ENCODE peak calls at places on chromosomes 7 and 10, in six cellular contexts. R, S, V, W, Z and X are unnamed samples.

GRCh38 chr7:879093-879492 is 2.7 kb downstream of the GET4 start:
- DNase-seq in S (no peak), Z (no peak), R (no peak), V (no peak), W (no peak), X (no peak)

GRCh38 chr7:143447500-143447899 is 4.2 kb downstream of the TAS2R60 start:
- DNase-seq in S (no peak), R (no peak), V (no peak), Z (no peak), W (no peak), X (no peak)

GRCh38 chr10:72221278-72221677 is 5.2 kb upstream of the ASCC1 start:
- DNase-seq in Z (no peak), S (no peak), V (no peak), W (no peak), R (no peak), X (no peak)

GRCh38 chr10:126321455-126321854 is 66.8 kb downstream of the ADAM12 start:
- DNase-seq in Z (no peak), W (no peak), S (no peak), V (no peak), R (no peak), X (no peak)

GRCh38 chr7:142440219-142441073 is 182.6 kb upstream of the PRSS58 start:
- DNase-seq in S (peak), Z (peak), V (peak), W (no peak), R (no peak), X (no peak)

GRCh38 chr10:20228748-20229147 is 412.5 kb downstream of the PLXDC2 start:
- DNase-seq in V (no peak), S (no peak), W (no peak), Z (no peak), R (no peak), X (no peak)

GRCh38 chr10:82628373-82628772 is 753.4 kb downstream of the NRG3 start:
- DNase-seq in S (no peak), R (no peak), W (no peak), V (no peak), Z (no peak), X (no peak)

GRCh38 chr7:102836206-102836938 is 76.4 kb upstream of the LRRC17 start:
- DNase-seq in Z (peak), W (no peak), R (no peak), S (peak), V (no peak), X (no peak)

GRCh38 chr7:66206909-66207240 is 1.7 kb downstream of the TPST1 start:
- DNase-seq in W (no peak), S (no peak), R (no peak), V (no peak), Z (no peak), X (no peak)

GRCh38 chr7:37882086-37882485 is 33.7 kb downstream of the NME8 start:
- DNase-seq in R (no peak), S (no peak), W (no peak), Z (no peak), V (no peak), X (no peak)

GRCh38 chr7:95367606-95368005 is 28.6 kb downstream of the PON3 start:
- DNase-seq in R (no peak), Z (no peak), S (no peak), W (no peak), V (no peak), X (no peak)